ENCODE peak calls at places on chromosomes 7 and 10, in seven cellular contexts. Z, R, L, X, F, D and I are unnamed samples.

GRCh38 chr10:77458986-77459590 is 178.5 kb downstream of the KCNMA1 start:
- DNase-seq in L (no peak), Z (no peak), F (no peak), X (no peak), R (peak), D (no peak), I (no peak)

GRCh38 chr10:125209591-125210373 is 49.4 kb upstream of the CTBP2 start:
- DNase-seq in Z (no peak), D (no peak), F (no peak), R (no peak), L (no peak), X (no peak), I (no peak)

GRCh38 chr7:107332488-107333269 is 137.2 kb upstream of the GPR22 start:
- DNase-seq in R (no peak), L (no peak), Z (no peak), D (no peak), F (no peak), X (no peak), I (no peak)

GRCh38 chr7:66847879-66848810 is 72.9 kb upstream of the TMEM248 start:
- DNase-seq in F (no peak), X (no peak), L (no peak), D (no peak), R (peak), Z (no peak), I (no peak)

GRCh38 chr7:7408001-7408770 is 127.5 kb downstream of the COL28A1 start:
- DNase-seq in D (no peak), L (no peak), X (no peak), Z (no peak), R (no peak), F (no peak), I (no peak)

GRCh38 chr10:102344067-102344466 is 51.4 kb upstream of the NFKB2 start:
- DNase-seq in F (no peak), L (no peak), D (no peak), Z (no peak), X (no peak), R (no peak), I (no peak)

GRCh38 chr7:31724696-31725095 is 37.7 kb downstream of the PPP1R17 start:
- DNase-seq in D (no peak), X (no peak), R (no peak), L (no peak), Z (no peak), F (no peak), I (no peak)

GRCh38 chr10:12394236-12395033 is 45.1 kb downstream of the CAMK1D start:
- DNase-seq in D (no peak), R (no peak), Z (no peak), X (no peak), F (no peak), L (no peak), I (no peak)

GRCh38 chr7:43758029-43758860 is at the start of gene BLVRA:
- DNase-seq in R (peak), X (no peak), F (peak), D (peak), Z (peak), L (peak), I (peak)

GRCh38 chr7:99525713-99526440 is 21.4 kb downstream of the ZKSCAN5 start:
- DNase-seq in D (no peak), R (peak), F (no peak), Z (no peak), X (no peak), L (no peak), I (no peak)

GRCh38 chr7:18386590-18386989 is 109.0 kb upstream of the HDAC9 start:
- DNase-seq in D (no peak), L (no peak), X (no peak), Z (no peak), R (no peak), F (no peak), I (no peak)

GRCh38 chr10:71281646-71282322 is 37.3 kb upstream of the SLC29A3 start:
- DNase-seq in L (no peak), R (peak), X (no peak), F (no peak), D (no peak), Z (no peak), I (no peak)

GRCh38 chr10:130484912-130485180 is 348.7 kb downstream of the GLRX3 start:
- DNase-seq in L (peak), F (no peak), Z (no peak), D (no peak), R (no peak), X (no peak), I (no peak)

GRCh38 chr7:41979834-41980307 is 257.1 kb downstream of the GLI3 start:
- DNase-seq in Z (no peak), F (no peak), X (no peak), R (no peak), D (no peak), L (no peak), I (no peak)

GRCh38 chr7:91034459-91035368 is 229.5 kb upstream of the FZD1 start:
- DNase-seq in Z (no peak), D (no peak), L (no peak), X (no peak), F (no peak), R (peak), I (no peak)

GRCh38 chr7:5500056-5500776 is 76.6 kb upstream of the TNRC18 start:
- DNase-seq in R (no peak), D (no peak), F (no peak), L (no peak), X (no peak), Z (no peak), I (no peak)

GRCh38 chr10:23386052-23386451 is 41.5 kb upstream of the C10orf67 start:
- DNase-seq in X (no peak), F (no peak), L (no peak), D (no peak), R (no peak), Z (no peak), I (no peak)

GRCh38 chr7:105267244-105267643 is 121.5 kb downstream of the SRPK2 start:
- DNase-seq in L (no peak), Z (no peak), F (no peak), X (no peak), R (no peak), D (no peak), I (no peak)

GRCh38 chr7:36175872-36176271 is 22.8 kb downstream of the EEPD1 start:
- DNase-seq in R (no peak), D (no peak), F (no peak), L (peak), X (no peak), Z (peak), I (no peak)

GRCh38 chr10:92239600-92240288 is 51.1 kb downstream of the CPEB3 start:
- DNase-seq in L (peak), Z (peak), D (peak), X (no peak), F (no peak), R (peak), I (peak)

GRCh38 chr7:130263130-130263529 is 3.5 kb upstream of the CPA2 start:
- DNase-seq in Z (no peak), F (no peak), X (no peak), L (no peak), R (no peak), D (no peak), I (no peak)

GRCh38 chr10:93080350-93081046 is 6.8 kb downstream of the CYP26A1 start:
- DNase-seq in R (no peak), L (no peak), Z (peak), X (peak), F (peak), D (no peak), I (peak)

GRCh38 chr7:48481235-48481634 is 310.0 kb downstream of the ABCA13 start:
- DNase-seq in R (no peak), X (no peak), F (no peak), D (no peak), L (no peak), Z (no peak), I (no peak)

GRCh38 chr10:70053212-70053895 is 708 bp downstream of the MACROH2A2 start:
- DNase-seq in Z (peak), R (peak), L (no peak), F (no peak), D (peak), X (no peak), I (peak)

GRCh38 chr7:82740246-82740848 is 296.8 kb upstream of the CACNA2D1 start:
- DNase-seq in D (peak), L (no peak), X (no peak), Z (no peak), R (peak), F (no peak), I (no peak)

GRCh38 chr10:86373251-86373650 is 6.7 kb upstream of the GRID1 start:
- DNase-seq in F (no peak), R (no peak), D (no peak), Z (no peak), L (peak), X (no peak), I (no peak)

GRCh38 chr7:12317675-12318074 is 86.0 kb downstream of the VWDE start:
- DNase-seq in R (no peak), L (no peak), F (no peak), D (no peak), Z (no peak), X (no peak), I (no peak)

GRCh38 chr7:24981544-24981951 is 1.6 kb upstream of the OSBPL3 start:
- DNase-seq in L (peak), Z (peak), F (peak), D (peak), R (peak), X (no peak), I (peak)

GRCh38 chr7:47952224-47952623 is 4.0 kb upstream of the PKD1L1 start:
- DNase-seq in X (no peak), Z (no peak), D (no peak), F (no peak), L (no peak), R (no peak), I (no peak)

GRCh38 chr10:4780782-4781181 is 45.2 kb upstream of the AKR1E2 start:
- DNase-seq in X (no peak), L (no peak), R (no peak), D (no peak), Z (no peak), F (no peak), I (no peak)

GRCh38 chr7:44962483-44963251 is 16.1 kb downstream of the MYO1G start:
- DNase-seq in D (no peak), L (no peak), X (no peak), Z (no peak), F (no peak), R (no peak), I (no peak)

GRCh38 chr10:331186-331585 is 195.9 kb downstream of the ZMYND11 start:
- DNase-seq in Z (no peak), X (no peak), F (no peak), R (no peak), D (no peak), L (no peak), I (no peak)

GRCh38 chr10:110398419-110399162 is 93.9 kb upstream of the SMNDC1 start:
- DNase-seq in X (peak), L (no peak), D (no peak), R (no peak), F (no peak), Z (no peak), I (no peak)

GRCh38 chr10:97889461-97890265 is 40.0 kb downstream of the GOLGA7B start:
- DNase-seq in L (no peak), R (no peak), D (peak), Z (no peak), X (no peak), F (no peak), I (no peak)

GRCh38 chr10:3043512-3044368 is 23.6 kb upstream of the PFKP start:
- DNase-seq in F (peak), X (no peak), R (peak), Z (peak), D (peak), L (peak), I (peak)

GRCh38 chr10:111836586-111836985 is 347.0 kb downstream of the GPAM start:
- DNase-seq in L (no peak), Z (no peak), X (no peak), D (no peak), R (no peak), F (no peak), I (no peak)

GRCh38 chr7:117751775-117752174 is 121.5 kb downstream of the CTTNBP2 start:
- DNase-seq in F (no peak), L (no peak), X (no peak), R (no peak), Z (no peak), D (no peak), I (no peak)